ENCODE peak calls at places on chromosomes 3 and 15, in four cellular contexts. One of them, this sample, is unnamed.

GRCh38 chr3:125019271-125019670 is 36.5 kb downstream of the HEG1 start:
- DNase-seq in spleen: no peak
- DNase-seq in OCI-LY7: no peak
- DNase-seq in breast epithelium: no peak
- DNase-seq in this sample: no peak

GRCh38 chr15:66943456-66944095 is 121.8 kb upstream of the SMAD3 start:
- DNase-seq in spleen: no peak
- DNase-seq in breast epithelium: no peak
- DNase-seq in OCI-LY7: peak; percentile 93
- DNase-seq in this sample: no peak

GRCh38 chr15:39304201-39304841 is 276.6 kb upstream of the THBS1 start:
- DNase-seq in breast epithelium: no peak
- DNase-seq in OCI-LY7: no peak
- DNase-seq in spleen: no peak
- DNase-seq in this sample: no peak

GRCh38 chr15:90038639-90039095 is 37.5 kb downstream of the ZNF710 start:
- DNase-seq in spleen: peak; percentile 15
- DNase-seq in OCI-LY7: no peak
- DNase-seq in breast epithelium: no peak
- DNase-seq in this sample: no peak

GRCh38 chr15:98668566-98669308 is 20.4 kb downstream of the IGF1R start:
- DNase-seq in breast epithelium: no peak
- DNase-seq in OCI-LY7: no peak
- DNase-seq in spleen: no peak
- DNase-seq in this sample: no peak

GRCh38 chr3:48960841-48961413 is 29.1 kb upstream of the P4HTM start:
- DNase-seq in spleen: no peak
- DNase-seq in OCI-LY7: no peak
- DNase-seq in breast epithelium: no peak
- DNase-seq in this sample: no peak

GRCh38 chr3:155388417-155388816 is 94.9 kb upstream of the STRIT1 start:
- DNase-seq in breast epithelium: no peak
- DNase-seq in OCI-LY7: no peak
- DNase-seq in spleen: no peak
- DNase-seq in this sample: peak; percentile 37

GRCh38 chr15:43776718-43777292 is at the start of gene ELL3:
- DNase-seq in breast epithelium: no peak
- DNase-seq in OCI-LY7: peak; percentile 89
- DNase-seq in spleen: peak; percentile 95
- DNase-seq in this sample: peak; percentile 76

GRCh38 chr3:113304856-113305540 is 93.6 kb downstream of the BOC start:
- DNase-seq in spleen: no peak
- DNase-seq in OCI-LY7: no peak
- DNase-seq in breast epithelium: no peak
- DNase-seq in this sample: no peak

GRCh38 chr15:34647569-34648334 is 64.3 kb upstream of the GOLGA8B start:
- DNase-seq in breast epithelium: no peak
- DNase-seq in spleen: no peak
- DNase-seq in OCI-LY7: no peak
- DNase-seq in this sample: no peak

GRCh38 chr3:25386686-25387271 is 41.3 kb upstream of the RARB start:
- DNase-seq in spleen: no peak
- DNase-seq in breast epithelium: no peak
- DNase-seq in OCI-LY7: no peak
- DNase-seq in this sample: no peak

GRCh38 chr3:11007534-11007933 is 15.0 kb downstream of the SLC6A1 start:
- DNase-seq in breast epithelium: no peak
- DNase-seq in spleen: no peak
- DNase-seq in OCI-LY7: no peak
- DNase-seq in this sample: no peak

GRCh38 chr3:99700637-99701268 is 62.4 kb downstream of the COL8A1 start:
- DNase-seq in OCI-LY7: no peak
- DNase-seq in spleen: no peak
- DNase-seq in breast epithelium: no peak
- DNase-seq in this sample: no peak

GRCh38 chr15:55921744-55922143 is 71.7 kb downstream of the NEDD4 start:
- DNase-seq in breast epithelium: no peak
- DNase-seq in OCI-LY7: no peak
- DNase-seq in spleen: no peak
- DNase-seq in this sample: no peak

GRCh38 chr3:13122101-13123055 is 49.1 kb upstream of the IQSEC1 start:
- DNase-seq in breast epithelium: no peak
- DNase-seq in spleen: peak; percentile 50
- DNase-seq in OCI-LY7: no peak
- DNase-seq in this sample: no peak

GRCh38 chr15:67093146-67093874 is 27.9 kb downstream of the SMAD3 start:
- DNase-seq in spleen: peak; percentile 91
- DNase-seq in breast epithelium: no peak
- DNase-seq in OCI-LY7: peak; percentile 94
- DNase-seq in this sample: no peak

GRCh38 chr3:143265501-143266070 is 146.0 kb downstream of the CHST2 start:
- DNase-seq in OCI-LY7: no peak
- DNase-seq in breast epithelium: peak; percentile 37
- DNase-seq in spleen: no peak
- DNase-seq in this sample: no peak

GRCh38 chr3:81723732-81724313 is 37.6 kb downstream of the GBE1 start:
- DNase-seq in breast epithelium: no peak
- DNase-seq in OCI-LY7: no peak
- DNase-seq in spleen: no peak
- DNase-seq in this sample: no peak

GRCh38 chr3:12471228-12471627 is 13.1 kb upstream of the TSEN2 start:
- DNase-seq in spleen: no peak
- DNase-seq in OCI-LY7: no peak
- DNase-seq in breast epithelium: no peak
- DNase-seq in this sample: peak; percentile 70

GRCh38 chr3:120765830-120766511 is 23.4 kb downstream of the GTF2E1 start:
- DNase-seq in breast epithelium: no peak
- DNase-seq in OCI-LY7: no peak
- DNase-seq in spleen: no peak
- DNase-seq in this sample: no peak

GRCh38 chr3:80087769-80088168 is 320.0 kb upstream of the ROBO1 start:
- DNase-seq in OCI-LY7: no peak
- DNase-seq in spleen: no peak
- DNase-seq in breast epithelium: no peak
- DNase-seq in this sample: no peak

GRCh38 chr3:30549600-30549999 is 56.8 kb upstream of the TGFBR2 start:
- DNase-seq in breast epithelium: no peak
- DNase-seq in spleen: no peak
- DNase-seq in OCI-LY7: no peak
- DNase-seq in this sample: no peak

GRCh38 chr15:45274636-45275035 is 22.6 kb downstream of the SLC28A2 start:
- DNase-seq in breast epithelium: no peak
- DNase-seq in OCI-LY7: no peak
- DNase-seq in spleen: no peak
- DNase-seq in this sample: no peak

GRCh38 chr3:182717216-182717615 is 76.1 kb upstream of the ATP11B start:
- DNase-seq in OCI-LY7: peak; percentile 38
- DNase-seq in spleen: no peak
- DNase-seq in breast epithelium: no peak
- DNase-seq in this sample: no peak

GRCh38 chr15:64686130-64686735 is 89.2 kb downstream of the RBPMS2 start:
- DNase-seq in breast epithelium: no peak
- DNase-seq in spleen: peak; percentile 55
- DNase-seq in OCI-LY7: peak; percentile 63
- DNase-seq in this sample: peak; percentile 24

GRCh38 chr15:90860942-90861675 is 7.3 kb upstream of the FURIN start:
- DNase-seq in spleen: no peak
- DNase-seq in breast epithelium: no peak
- DNase-seq in OCI-LY7: no peak
- DNase-seq in this sample: no peak

GRCh38 chr3:149726716-149727407 is 25.4 kb downstream of the COMMD2 start:
- DNase-seq in OCI-LY7: no peak
- DNase-seq in spleen: no peak
- DNase-seq in breast epithelium: no peak
- DNase-seq in this sample: no peak

GRCh38 chr3:186267758-186268157 is 94.3 kb downstream of the DGKG start:
- DNase-seq in spleen: no peak
- DNase-seq in breast epithelium: no peak
- DNase-seq in OCI-LY7: no peak
- DNase-seq in this sample: no peak

GRCh38 chr3:1103525-1103924 is 10.7 kb downstream of the CNTN6 start:
- DNase-seq in breast epithelium: no peak
- DNase-seq in OCI-LY7: no peak
- DNase-seq in spleen: no peak
- DNase-seq in this sample: no peak

GRCh38 chr3:180036678-180037455 is at the start of gene PEX5L:
- DNase-seq in breast epithelium: no peak
- DNase-seq in spleen: peak; percentile 69
- DNase-seq in OCI-LY7: no peak
- DNase-seq in this sample: peak; percentile 88

GRCh38 chr15:42082832-42083604 is 11.3 kb downstream of the PLA2G4D start:
- DNase-seq in spleen: no peak
- DNase-seq in OCI-LY7: no peak
- DNase-seq in breast epithelium: no peak
- DNase-seq in this sample: no peak

GRCh38 chr3:127263037-127263436 is 24.8 kb downstream of the PRR20G start:
- DNase-seq in spleen: no peak
- DNase-seq in OCI-LY7: no peak
- DNase-seq in breast epithelium: no peak
- DNase-seq in this sample: no peak

GRCh38 chr3:112304611-112305010 is 10.6 kb upstream of the SLC9C1 start:
- DNase-seq in OCI-LY7: peak; percentile 27
- DNase-seq in breast epithelium: no peak
- DNase-seq in spleen: no peak
- DNase-seq in this sample: no peak

GRCh38 chr15:80162059-80162554 is 9.3 kb downstream of the FAH start:
- DNase-seq in breast epithelium: no peak
- DNase-seq in OCI-LY7: no peak
- DNase-seq in spleen: no peak
- DNase-seq in this sample: no peak

GRCh38 chr3:195129644-195130492 is 141.1 kb downstream of the XXYLT1 start:
- DNase-seq in spleen: no peak
- DNase-seq in OCI-LY7: no peak
- DNase-seq in breast epithelium: no peak
- DNase-seq in this sample: no peak

GRCh38 chr3:117355566-117355965 is 646.0 kb downstream of the TUSC7 start:
- DNase-seq in breast epithelium: no peak
- DNase-seq in spleen: no peak
- DNase-seq in OCI-LY7: no peak
- DNase-seq in this sample: no peak

GRCh38 chr15:66004618-66005262 is 135.4 kb downstream of the RAB11A start:
- DNase-seq in breast epithelium: no peak
- DNase-seq in spleen: no peak
- DNase-seq in OCI-LY7: peak; percentile 34
- DNase-seq in this sample: peak; percentile 45

GRCh38 chr15:56977232-56977631 is 58.8 kb downstream of the TCF12 start:
- DNase-seq in OCI-LY7: no peak
- DNase-seq in breast epithelium: no peak
- DNase-seq in spleen: no peak
- DNase-seq in this sample: no peak

GRCh38 chr15:56982987-56983386 is 64.5 kb downstream of the TCF12 start:
- DNase-seq in OCI-LY7: no peak
- DNase-seq in breast epithelium: no peak
- DNase-seq in spleen: no peak
- DNase-seq in this sample: no peak

GRCh38 chr15:56978898-56979662 is 60.6 kb downstream of the TCF12 start:
- DNase-seq in OCI-LY7: no peak
- DNase-seq in spleen: no peak
- DNase-seq in breast epithelium: no peak
- DNase-seq in this sample: no peak

GRCh38 chr15:56981160-56981559 is 62.7 kb downstream of the TCF12 start:
- DNase-seq in spleen: no peak
- DNase-seq in OCI-LY7: no peak
- DNase-seq in breast epithelium: no peak
- DNase-seq in this sample: no peak

GRCh38 chr15:56980474-56980873 is 62.0 kb downstream of the TCF12 start:
- DNase-seq in breast epithelium: no peak
- DNase-seq in OCI-LY7: no peak
- DNase-seq in spleen: no peak
- DNase-seq in this sample: no peak
- TF ChIP-seq CTCF in breast epithelium: no peak
- TF ChIP-seq CTCF in OCI-LY7: no peak
- TF ChIP-seq CTCF in spleen: no peak
- TF ChIP-seq CTCF in this sample: no peak

GRCh38 chr15:40332138-40332781 is 8.5 kb downstream of the CCDC9B start:
- DNase-seq in OCI-LY7: no peak
- DNase-seq in breast epithelium: no peak
- DNase-seq in spleen: no peak
- DNase-seq in this sample: no peak
- H3K27ac ChIP-seq in OCI-LY7: no peak overlapping the region
- H3K27ac ChIP-seq in breast epithelium: peak overlapping the region; percentile 49
- H3K27ac ChIP-seq in spleen: peak overlapping the region; percentile 88
- H3K27ac ChIP-seq in this sample: no peak overlapping the region

GRCh38 chr3:86149054-86149453 is 841.9 kb downstream of the VGLL3 start:
- DNase-seq in spleen: no peak
- DNase-seq in breast epithelium: no peak
- DNase-seq in OCI-LY7: no peak
- DNase-seq in this sample: no peak

GRCh38 chr3:86152620-86153019 is 838.3 kb downstream of the VGLL3 start:
- DNase-seq in breast epithelium: no peak
- DNase-seq in spleen: no peak
- DNase-seq in OCI-LY7: no peak
- DNase-seq in this sample: no peak

DNA sequence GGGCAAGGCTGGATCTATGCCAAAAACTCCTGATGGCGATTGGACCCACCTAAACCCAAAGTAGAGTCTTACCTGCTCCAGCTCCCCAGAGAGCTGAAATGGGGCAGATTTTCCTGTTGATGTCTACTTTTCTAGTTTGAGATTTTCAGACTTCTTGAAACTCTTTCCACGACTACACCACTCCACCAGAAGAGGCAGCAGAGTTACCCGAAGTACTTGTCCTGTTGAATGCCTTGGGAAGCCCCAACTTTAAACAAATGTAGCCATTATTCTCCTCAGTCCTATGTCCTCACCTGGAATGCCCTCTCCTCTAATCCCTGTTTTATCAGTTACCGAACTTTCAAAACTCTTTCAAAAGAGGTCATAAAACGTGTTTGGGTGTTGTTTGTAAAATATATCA is 843.8 kb downstream of the VGLL3 start:
- DNase-seq in spleen: no peak
- DNase-seq in OCI-LY7: no peak
- DNase-seq in breast epithelium: no peak
- DNase-seq in this sample: no peak
- TF ChIP-seq CTCF in spleen: no peak
- TF ChIP-seq CTCF in OCI-LY7: no peak
- TF ChIP-seq CTCF in breast epithelium: no peak
- TF ChIP-seq CTCF in this sample: peak; percentile 9

GRCh38 chr3:177823701-177824189 is 626.5 kb upstream of the TBL1XR1 start:
- DNase-seq in spleen: no peak
- DNase-seq in OCI-LY7: no peak
- DNase-seq in breast epithelium: no peak
- DNase-seq in this sample: no peak
- H3K27ac ChIP-seq in spleen: peak overlapping the region; percentile 35
- H3K27ac ChIP-seq in OCI-LY7: no peak overlapping the region
- H3K27ac ChIP-seq in breast epithelium: peak overlapping the region; percentile 70
- H3K27ac ChIP-seq in this sample: no peak overlapping the region

GRCh38 chr3:173003471-173003870 is 137.6 kb downstream of the SPATA16 start:
- DNase-seq in breast epithelium: no peak
- DNase-seq in spleen: no peak
- DNase-seq in OCI-LY7: no peak
- DNase-seq in this sample: no peak
- TF ChIP-seq CTCF in breast epithelium: no peak
- TF ChIP-seq CTCF in spleen: no peak
- TF ChIP-seq CTCF in OCI-LY7: no peak
- TF ChIP-seq CTCF in this sample: no peak

GRCh38 chr15:28891588-28891987 is 5.8 kb downstream of the APBA2 start:
- DNase-seq in OCI-LY7: no peak
- DNase-seq in spleen: no peak
- DNase-seq in breast epithelium: no peak
- DNase-seq in this sample: no peak
- H3K27ac ChIP-seq in OCI-LY7: no peak overlapping the region
- H3K27ac ChIP-seq in spleen: no peak overlapping the region
- H3K27ac ChIP-seq in breast epithelium: no peak overlapping the region
- H3K27ac ChIP-seq in this sample: no peak overlapping the region

GRCh38 chr3:184874709-184875644 is 63.0 kb downstream of the VPS8 start:
- DNase-seq in breast epithelium: no peak
- DNase-seq in spleen: no peak
- DNase-seq in OCI-LY7: peak; percentile 45
- DNase-seq in this sample: peak; percentile 17
- TF ChIP-seq CTCF in breast epithelium: peak; percentile 48
- TF ChIP-seq CTCF in spleen: peak; percentile 53
- TF ChIP-seq CTCF in OCI-LY7: peak; percentile 84
- TF ChIP-seq CTCF in this sample: peak; percentile 61